ENCODE peak calls at places on chromosome 15, in seven cellular contexts. L, T, Z, U, F, G and P are unnamed samples.

GRCh38 chr15:71752604-71753289 is 57.6 kb upstream of the NR2E3 start:
- DNase-seq in L (no peak), T (peak; percentile 47), Z (peak; percentile 92), U (peak; percentile 99), F (peak; percentile 92), G (no peak), P (no peak)

GRCh38 chr15:68450192-68450591 is 18.2 kb upstream of the ITGA11 start:
- DNase-seq in L (no peak), T (no peak), Z (no peak), U (no peak), F (no peak), G (peak; percentile 46), P (no peak)

GRCh38 chr15:77024273-77025065 is 29.5 kb downstream of the PSTPIP1 start:
- DNase-seq in L (peak; percentile 92), T (peak; percentile 42), Z (peak; percentile 59), U (peak; percentile 46), F (peak; percentile 40), G (peak; percentile 66), P (no peak)

GRCh38 chr15:100602822-100603393 is 519 bp downstream of the ASB7 start:
- DNase-seq in L (no peak), T (peak; percentile 10), Z (peak; percentile 14), U (peak; percentile 5), F (peak; percentile 38), G (no peak), P (no peak)

GRCh38 chr15:70088887-70089691 is 8.6 kb downstream of the TLE3 start:
- DNase-seq in L (no peak), T (no peak), Z (peak; percentile 59), U (peak; percentile 41), F (no peak), G (peak; percentile 55), P (no peak)

GRCh38 chr15:88877906-88878305 is 17.4 kb downstream of the HAPLN3 start:
- DNase-seq in L (peak; percentile 62), T (no peak), Z (no peak), U (no peak), F (no peak), G (no peak), P (no peak)

GRCh38 chr15:70141376-70142071 is 43.8 kb upstream of the TLE3 start:
- DNase-seq in L (no peak), T (no peak), Z (no peak), U (no peak), F (no peak), G (no peak), P (no peak)

GRCh38 chr15:64693134-64693533 is 82.3 kb downstream of the RBPMS2 start:
- DNase-seq in L (no peak), T (peak; percentile 28), Z (peak; percentile 93), U (peak; percentile 83), F (no peak), G (no peak), P (no peak)

GRCh38 chr15:70826634-70827033 is 27.3 kb downstream of the LARP6 start:
- DNase-seq in L (no peak), T (no peak), Z (peak; percentile 77), U (peak; percentile 74), F (peak; percentile 36), G (no peak), P (no peak)

GRCh38 chr15:46786886-46787285 is 930.4 kb upstream of the SEMA6D start:
- DNase-seq in L (no peak), T (no peak), Z (no peak), U (no peak), F (no peak), G (no peak), P (no peak)

GRCh38 chr15:33057845-33058244 is 136.7 kb downstream of the FMN1 start:
- DNase-seq in L (no peak), T (no peak), Z (no peak), U (no peak), F (no peak), G (no peak), P (no peak)

GRCh38 chr15:40344217-40344616 is 3.5 kb upstream of the CCDC9B start:
- DNase-seq in L (no peak), T (no peak), Z (peak; percentile 60), U (peak; percentile 32), F (peak; percentile 25), G (no peak), P (no peak)

GRCh38 chr15:49154799-49155109 is 645 bp downstream of the COPS2 start:
- DNase-seq in L (no peak), T (no peak), Z (no peak), U (no peak), F (no peak), G (no peak), P (no peak)

GRCh38 chr15:72474466-72474911 is 359 bp downstream of the ARIH1 start:
- DNase-seq in L (no peak), T (no peak), Z (no peak), U (peak; percentile 14), F (peak; percentile 47), G (no peak), P (no peak)

GRCh38 chr15:29151111-29151857 is 118.3 kb downstream of the NSMCE3 start:
- DNase-seq in L (no peak), T (no peak), Z (no peak), U (no peak), F (no peak), G (no peak), P (no peak)

GRCh38 chr15:57118013-57118799 is 199.8 kb downstream of the TCF12 start:
- DNase-seq in L (no peak), T (no peak), Z (peak; percentile 28), U (peak; percentile 33), F (peak; percentile 81), G (no peak), P (no peak)

GRCh38 chr15:61621146-61621545 is 392.0 kb upstream of the RORA start:
- DNase-seq in L (no peak), T (peak; percentile 8), Z (peak; percentile 12), U (no peak), F (peak; percentile 21), G (no peak), P (no peak)

GRCh38 chr15:40234783-40235182 is 4.1 kb upstream of the PAK6 start:
- DNase-seq in L (no peak), T (no peak), Z (no peak), U (no peak), F (no peak), G (no peak), P (no peak)

GRCh38 chr15:70715840-70716510 is 47.4 kb downstream of the UACA start:
- DNase-seq in L (no peak), T (no peak), Z (no peak), U (no peak), F (no peak), G (no peak), P (no peak)

GRCh38 chr15:100880897-100881242 is 1.2 kb downstream of the ALDH1A3 start:
- DNase-seq in L (no peak), T (no peak), Z (no peak), U (no peak), F (no peak), G (no peak), P (no peak)

GRCh38 chr15:40333922-40334492 is 6.7 kb downstream of the CCDC9B start:
- DNase-seq in L (peak; percentile 87), T (no peak), Z (peak; percentile 90), U (peak; percentile 77), F (peak; percentile 98), G (peak; percentile 78), P (no peak)

GRCh38 chr15:92162657-92163056 is 231.0 kb upstream of the ST8SIA2 start:
- DNase-seq in L (peak; percentile 53), T (no peak), Z (no peak), U (no peak), F (no peak), G (no peak), P (no peak)

GRCh38 chr15:55858661-55859060 is 115.7 kb upstream of the PRTG start:
- DNase-seq in L (no peak), T (no peak), Z (peak; percentile 37), U (no peak), F (no peak), G (no peak), P (no peak)

DNA sequence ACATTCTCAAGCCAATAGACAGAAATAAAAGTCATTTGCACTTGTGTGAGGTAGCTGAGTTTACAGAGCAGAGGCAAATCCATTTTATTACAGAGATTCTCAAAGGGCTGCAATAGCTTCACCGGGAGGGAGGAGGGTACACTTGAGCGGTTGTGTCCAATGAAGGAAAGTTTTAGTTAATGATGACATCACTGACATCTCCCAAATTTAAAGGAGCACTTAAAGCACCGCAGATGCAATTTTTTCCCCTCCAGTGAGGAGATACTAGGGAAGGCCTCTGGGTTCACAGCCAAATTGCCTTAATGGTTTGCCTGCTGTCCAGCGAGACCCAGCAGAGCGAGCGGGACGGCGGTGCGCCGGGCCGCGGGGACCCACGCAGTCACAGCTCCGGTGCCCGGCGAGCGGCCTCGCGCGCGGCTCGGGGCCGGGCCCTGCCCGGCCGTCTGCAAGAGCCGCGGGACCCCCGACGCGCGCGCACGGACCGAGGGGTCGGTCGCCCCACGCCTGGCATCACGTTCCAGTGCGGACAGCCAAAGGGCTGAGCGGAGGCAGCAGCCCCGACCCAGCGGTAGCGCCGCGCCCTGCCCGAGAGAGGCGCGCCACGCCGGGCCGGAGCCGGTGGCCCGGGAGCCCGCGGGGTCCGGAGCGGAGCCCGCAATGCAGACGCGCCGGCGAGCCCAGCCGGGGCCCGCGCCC is 160.5 kb upstream of the CHRNA7 start:
- DNase-seq in L (peak; percentile 81), T (no peak), Z (peak; percentile 3), U (no peak), F (no peak), G (no peak), P (no peak)
- H3K4me3 ChIP-seq in L (peak overlapping the region; percentile 30), T (peak overlapping the region; percentile 52), Z (peak overlapping the region; percentile 41), U (peak overlapping the region; percentile 41), F (peak overlapping the region; percentile 53), G (peak overlapping the region; percentile 75), P (peak overlapping the region; percentile 61)

DNA sequence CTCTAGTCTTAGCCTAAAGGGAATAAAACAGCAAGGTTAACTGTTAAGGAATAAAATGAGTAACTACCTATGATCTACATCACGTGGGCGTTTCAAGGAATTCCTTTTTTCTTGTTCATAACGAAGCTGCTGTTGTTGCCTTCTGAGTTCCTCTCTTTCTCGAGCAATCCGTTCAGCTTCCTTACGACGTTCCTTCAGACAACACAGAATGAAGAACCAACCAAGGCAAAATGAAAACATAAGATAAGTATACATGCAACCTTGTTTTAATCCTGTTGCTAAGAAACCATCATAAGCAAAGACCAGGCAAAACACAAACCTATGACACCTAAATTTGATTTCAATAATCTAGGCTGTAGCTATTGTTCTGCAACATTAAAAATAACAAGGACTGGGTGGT is 44.1 kb downstream of the SLTM start:
- DNase-seq in L (no peak), T (no peak), Z (peak; percentile 6), U (no peak), F (no peak), G (no peak), P (no peak)
- TF ChIP-seq CTCF in L (no peak), T (no peak), Z (no peak), U (no peak), F (no peak), G (no peak), P (no peak)

GRCh38 chr15:42315435-42316020 is 42.3 kb upstream of the TMEM87A start:
- DNase-seq in L (no peak), T (no peak), Z (no peak), U (no peak), F (no peak), G (no peak), P (no peak)
- H3K4me3 ChIP-seq in L (no peak overlapping the region), T (no peak overlapping the region), Z (no peak overlapping the region), U (no peak overlapping the region), F (no peak overlapping the region), G (no peak overlapping the region), P (no peak overlapping the region)

DNA sequence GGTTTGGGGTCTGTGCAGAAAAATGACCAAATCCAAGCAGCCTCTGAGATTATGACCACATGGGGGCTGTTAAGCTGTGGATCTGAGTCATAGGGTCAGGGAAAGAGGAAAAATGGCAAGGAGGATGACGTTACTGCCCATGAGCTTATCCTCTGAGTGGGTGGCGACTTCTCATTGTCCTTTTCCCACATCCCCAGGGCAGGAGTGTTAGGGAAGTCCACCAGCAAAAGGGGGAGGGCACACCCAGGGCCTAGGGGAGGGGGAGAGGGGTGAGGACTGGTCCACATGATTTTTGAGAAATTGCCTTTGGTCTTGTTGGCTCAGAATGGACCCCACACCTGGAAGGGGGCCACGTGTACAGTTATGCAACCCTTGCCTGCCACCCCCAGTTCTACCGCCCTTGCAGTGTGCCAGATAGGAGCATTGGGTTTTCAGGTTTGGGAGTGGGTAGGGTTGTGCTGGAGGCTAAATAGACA is 2.6 kb downstream of the CD276 start:
- DNase-seq in L (no peak), T (no peak), Z (peak; percentile 88), U (peak; percentile 85), F (peak; percentile 80), G (no peak), P (no peak)
- TF ChIP-seq CTCF in L (no peak), T (no peak), Z (no peak), U (peak; percentile 3), F (no peak), G (no peak), P (no peak)